ENCODE peak calls at places on chromosomes 7 and 10, in four cellular contexts. One of them, this sample, is unnamed. For H3K4me1, the result is how much of the 10 kb centered on the place peaks cover.

GRCh38 chr7:47844311-47844710 is 104.0 kb downstream of the PKD1L1 start:
- DNase-seq in uterus: no peak
- DNase-seq in heart right ventricle: no peak
- DNase-seq in psoas muscle: no peak
- DNase-seq in this sample: no peak

GRCh38 chr7:101169110-101169837 is 3.9 kb upstream of the VGF start:
- DNase-seq in heart right ventricle: no peak
- DNase-seq in uterus: no peak
- DNase-seq in psoas muscle: no peak
- DNase-seq in this sample: peak

GRCh38 chr10:5555031-5555510 is 30.3 kb downstream of the CALML3 start:
- DNase-seq in heart right ventricle: no peak
- DNase-seq in uterus: no peak
- DNase-seq in psoas muscle: no peak
- DNase-seq in this sample: no peak

GRCh38 chr7:149385195-149385955 is 75.5 kb downstream of the ZNF777 start:
- DNase-seq in heart right ventricle: peak
- DNase-seq in psoas muscle: no peak
- DNase-seq in uterus: no peak
- DNase-seq in this sample: no peak

GRCh38 chr7:135685306-135686084 is 23.2 kb downstream of the STMP1 start:
- DNase-seq in psoas muscle: no peak
- DNase-seq in heart right ventricle: no peak
- DNase-seq in uterus: no peak
- DNase-seq in this sample: no peak

GRCh38 chr7:93551063-93551895 is 23.2 kb downstream of the CALCR start:
- DNase-seq in uterus: no peak
- DNase-seq in psoas muscle: no peak
- DNase-seq in heart right ventricle: no peak
- DNase-seq in this sample: no peak

GRCh38 chr10:12432402-12433189 is 83.2 kb downstream of the CAMK1D start:
- DNase-seq in heart right ventricle: no peak
- DNase-seq in uterus: no peak
- DNase-seq in psoas muscle: no peak
- DNase-seq in this sample: no peak

GRCh38 chr10:19579841-19580240 is 236.4 kb upstream of the PLXDC2 start:
- DNase-seq in uterus: no peak
- DNase-seq in psoas muscle: no peak
- DNase-seq in heart right ventricle: no peak
- DNase-seq in this sample: no peak

GRCh38 chr7:101094791-101095375 is 9.6 kb downstream of the TRIM56 start:
- DNase-seq in uterus: no peak
- DNase-seq in heart right ventricle: peak
- DNase-seq in psoas muscle: peak
- DNase-seq in this sample: peak

GRCh38 chr10:132331956-132332749 is at the start of gene LRRC27:
- DNase-seq in uterus: peak
- DNase-seq in heart right ventricle: peak
- DNase-seq in psoas muscle: peak
- DNase-seq in this sample: peak

GRCh38 chr7:54394877-54395276 is 147.3 kb upstream of the VSTM2A start:
- DNase-seq in heart right ventricle: no peak
- DNase-seq in uterus: no peak
- DNase-seq in psoas muscle: no peak
- DNase-seq in this sample: no peak
- H3K4me1 ChIP-seq in heart right ventricle: under half
- H3K4me1 ChIP-seq in uterus: under half
- H3K4me1 ChIP-seq in psoas muscle: under half
- H3K4me1 ChIP-seq in this sample: under half

GRCh38 chr7:155753446-155753965 is 58.8 kb downstream of the SHH start:
- DNase-seq in uterus: no peak
- DNase-seq in psoas muscle: no peak
- DNase-seq in heart right ventricle: no peak
- DNase-seq in this sample: no peak
- H3K4me1 ChIP-seq in uterus: under half
- H3K4me1 ChIP-seq in psoas muscle: half or more
- H3K4me1 ChIP-seq in heart right ventricle: under half
- H3K4me1 ChIP-seq in this sample: under half

GRCh38 chr10:91208645-91209044 is 11.8 kb upstream of the PCGF5 start:
- DNase-seq in psoas muscle: no peak
- DNase-seq in uterus: no peak
- DNase-seq in heart right ventricle: no peak
- DNase-seq in this sample: no peak
- H3K4me1 ChIP-seq in psoas muscle: half or more
- H3K4me1 ChIP-seq in uterus: under half
- H3K4me1 ChIP-seq in heart right ventricle: under half
- H3K4me1 ChIP-seq in this sample: under half

GRCh38 chr7:66950311-66950710 is 29.3 kb downstream of the TMEM248 start:
- DNase-seq in heart right ventricle: no peak
- DNase-seq in psoas muscle: no peak
- DNase-seq in uterus: no peak
- DNase-seq in this sample: no peak
- H3K4me1 ChIP-seq in heart right ventricle: under half
- H3K4me1 ChIP-seq in psoas muscle: under half
- H3K4me1 ChIP-seq in uterus: under half
- H3K4me1 ChIP-seq in this sample: under half